ENCODE peak calls at places on chromosomes 4 and X, in seven cellular contexts. X is GM13977, O is tibial artery, T is neural progenitor cell, W is foreskin fibroblast, P is fibroblast of lung, M is GM13976. G is an unnamed sample.

GRCh38 chr4:38621004-38621684 is 42.9 kb upstream of the KLF3 start:
- DNase-seq in X (no peak), O (no peak), T (no peak), W (peak), P (peak), M (no peak), G (no peak)

GRCh38 chrX:30620980-30621716 is 32.1 kb upstream of the GK start:
- DNase-seq in X (no peak), O (peak), T (no peak), W (peak), P (peak), M (no peak), G (no peak)

GRCh38 chr4:176660561-176660960 is 132.2 kb downstream of the VEGFC start:
- DNase-seq in X (no peak), O (no peak), T (peak), W (peak), P (no peak), M (no peak), G (no peak)

GRCh38 chrX:154404625-154405192 is 4.3 kb downstream of the DNASE1L1 start:
- DNase-seq in X (no peak), O (no peak), T (no peak), W (no peak), P (no peak), M (no peak), G (no peak)

GRCh38 chr4:108247511-108248088 is 78.9 kb upstream of the LEF1 start:
- DNase-seq in X (no peak), O (no peak), T (peak), W (no peak), P (no peak), M (no peak), G (no peak)

GRCh38 chr4:143513314-143514211 is at the start of gene SMARCA5:
- DNase-seq in X (peak), O (peak), T (peak), W (peak), P (peak), M (peak), G (peak)

GRCh38 chr4:118034061-118034785 is at the start of gene NDST3:
- DNase-seq in X (peak), O (peak), T (peak), W (peak), P (peak), M (peak), G (peak)

GRCh38 chr4:146957252-146957651 is 11.6 kb upstream of the TTC29 start:
- DNase-seq in X (no peak), O (no peak), T (no peak), W (peak), P (no peak), M (no peak), G (no peak)

GRCh38 chr4:141142423-141142822 is 9.2 kb upstream of the RNF150 start:
- DNase-seq in X (no peak), O (no peak), T (no peak), W (no peak), P (no peak), M (no peak), G (no peak)

GRCh38 chr4:7549866-7550265 is 115.1 kb upstream of the PSAPL1 start:
- DNase-seq in X (no peak), O (no peak), T (no peak), W (no peak), P (no peak), M (no peak), G (no peak)

GRCh38 chr4:79241846-79242245 is 84.0 kb downstream of the NAA11 start:
- DNase-seq in X (no peak), O (no peak), T (peak), W (peak), P (peak), M (no peak), G (no peak)

GRCh38 chrX:31500920-31501319 is 429.1 kb upstream of the FTHL17 start:
- DNase-seq in X (no peak), O (no peak), T (no peak), W (peak), P (peak), M (no peak), G (no peak)

GRCh38 chr4:93031431-93032098 is 727.8 kb downstream of the GRID2 start:
- DNase-seq in X (no peak), O (no peak), T (no peak), W (peak), P (peak), M (no peak), G (no peak)

GRCh38 chrX:38175140-38175539 is 45.5 kb downstream of the SRPX start:
- DNase-seq in X (peak), O (no peak), T (peak), W (peak), P (no peak), M (peak), G (peak)

GRCh38 chrX:54481751-54482150 is 14.3 kb downstream of the FGD1 start:
- DNase-seq in X (no peak), O (no peak), T (no peak), W (no peak), P (no peak), M (no peak), G (no peak)

GRCh38 chr4:151408630-151409469 is at the start of gene FHIP1A:
- DNase-seq in X (peak), O (peak), T (peak), W (peak), P (peak), M (peak), G (peak)

GRCh38 chr4:124018383-124019317 is 622.1 kb downstream of the SPRY1 start:
- DNase-seq in X (peak), O (peak), T (no peak), W (peak), P (peak), M (peak), G (peak)

GRCh38 chr4:112086036-112086434 is 59.2 kb upstream of the FAM241A start:
- DNase-seq in X (no peak), O (no peak), T (no peak), W (no peak), P (no peak), M (no peak), G (no peak)

GRCh38 chrX:22135994-22136684 is 104.0 kb downstream of the PHEX start:
- DNase-seq in X (peak), O (no peak), T (peak), W (peak), P (peak), M (peak), G (peak)

DNA sequence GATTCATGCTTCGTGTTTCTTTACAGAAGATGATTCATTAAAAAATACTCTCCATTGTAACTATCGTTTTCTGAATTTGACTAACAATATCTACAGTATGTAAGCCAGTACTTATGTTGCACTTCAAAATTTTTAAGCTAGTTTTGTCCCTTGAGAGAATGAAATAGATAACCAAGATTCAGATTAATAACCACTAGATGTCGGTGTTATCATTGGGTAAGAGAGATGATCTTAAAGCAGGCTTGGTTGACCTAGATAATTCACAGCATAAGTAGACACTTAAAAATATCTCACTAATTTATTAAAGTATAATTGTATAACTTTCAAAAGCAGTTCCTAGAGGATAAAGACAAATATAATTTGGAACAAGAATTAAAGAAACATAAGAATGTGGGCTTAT is 430.9 kb downstream of the C4orf33 start:
- DNase-seq in X (no peak), O (no peak), T (no peak), W (no peak), P (no peak), M (no peak), G (no peak)
- TF ChIP-seq CTCF in X (no peak), O (no peak), T (peak), W (no peak), P (no peak), M (no peak), G (no peak)

GRCh38 chr4:175246941-175247340 is 328.8 kb downstream of the ADAM29 start:
- DNase-seq in X (no peak), O (no peak), T (no peak), W (peak), P (no peak), M (no peak), G (no peak)
- TF ChIP-seq CTCF in X (no peak), O (no peak), T (no peak), W (no peak), P (no peak), M (no peak), G (no peak)

DNA sequence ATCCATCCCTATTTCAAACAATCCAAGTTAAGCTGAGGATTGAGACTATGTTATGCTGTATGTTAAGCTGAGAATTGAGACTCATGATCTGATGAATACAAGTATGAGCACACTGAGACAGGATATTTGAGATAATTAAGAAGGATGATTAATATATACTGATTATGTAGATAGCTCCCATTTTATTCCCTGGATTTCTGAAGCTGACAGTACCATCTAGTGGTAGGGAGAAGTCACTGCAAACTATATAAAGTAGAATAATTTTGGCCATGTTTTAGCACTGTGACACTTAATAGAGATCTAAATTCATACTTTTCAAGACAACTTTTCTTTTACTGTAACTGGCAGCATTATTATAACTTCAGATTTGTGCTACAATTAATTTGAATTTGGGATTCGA is 63.8 kb upstream of the HPRT1 start:
- DNase-seq in X (no peak), O (no peak), T (peak), W (peak), P (peak), M (peak), G (no peak)
- TF ChIP-seq CTCF in X (peak), O (peak), T (peak), W (peak), P (peak), M (peak), G (peak)

DNA sequence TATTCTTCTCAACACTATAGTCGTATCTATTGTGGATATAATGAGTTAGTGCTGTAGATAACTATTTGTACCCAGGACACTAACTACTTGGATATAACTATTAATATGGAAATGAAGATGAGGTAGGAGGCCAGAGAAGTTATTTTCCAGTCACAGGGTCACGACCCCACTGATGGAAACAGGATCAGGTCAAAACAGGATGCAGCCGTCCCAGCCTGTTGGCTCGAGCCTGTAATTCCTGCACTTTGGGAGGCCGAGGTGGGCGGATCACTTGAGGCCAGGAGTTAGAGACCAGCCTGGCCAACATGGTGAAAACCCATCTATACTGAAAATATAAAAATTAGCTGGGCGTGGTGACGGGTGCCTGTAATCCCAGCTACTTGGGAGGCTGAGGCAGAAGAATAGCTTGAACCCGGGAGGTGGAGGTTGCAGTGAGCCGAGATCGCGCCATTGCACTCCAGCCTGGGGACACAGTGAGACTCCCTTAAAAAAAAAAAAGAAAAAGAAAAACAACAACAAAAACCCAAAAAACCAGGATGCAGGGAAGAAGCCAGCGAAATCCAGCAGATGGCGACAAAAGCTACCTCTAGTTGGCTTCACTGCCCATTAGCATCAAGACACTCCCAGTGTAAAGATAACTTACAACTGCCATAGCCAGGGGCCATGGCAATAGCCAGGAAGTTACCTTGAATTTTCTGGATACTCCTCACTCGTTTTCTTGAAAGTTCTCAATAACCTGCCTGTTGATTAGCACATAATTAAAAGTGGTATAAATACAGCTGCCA is 37.9 kb upstream of the NKAP start:
- DNase-seq in X (peak), O (no peak), T (peak), W (peak), P (peak), M (peak), G (peak)
- TF ChIP-seq CTCF in X (peak), O (no peak), T (peak), W (peak), P (peak), M (peak), G (peak)

GRCh38 chr4:98627883-98628282 is 30.5 kb downstream of the TSPAN5 start:
- DNase-seq in X (no peak), O (no peak), T (no peak), W (peak), P (peak), M (no peak), G (no peak)

GRCh38 chr4:98625399-98625798 is 33.0 kb downstream of the TSPAN5 start:
- DNase-seq in X (no peak), O (no peak), T (no peak), W (peak), P (no peak), M (no peak), G (no peak)

GRCh38 chr4:98625920-98626319 is 32.5 kb downstream of the TSPAN5 start:
- DNase-seq in X (no peak), O (no peak), T (no peak), W (no peak), P (no peak), M (no peak), G (no peak)

GRCh38 chr4:98627477-98627876 is 30.9 kb downstream of the TSPAN5 start:
- DNase-seq in X (no peak), O (no peak), T (no peak), W (no peak), P (peak), M (no peak), G (no peak)

DNA sequence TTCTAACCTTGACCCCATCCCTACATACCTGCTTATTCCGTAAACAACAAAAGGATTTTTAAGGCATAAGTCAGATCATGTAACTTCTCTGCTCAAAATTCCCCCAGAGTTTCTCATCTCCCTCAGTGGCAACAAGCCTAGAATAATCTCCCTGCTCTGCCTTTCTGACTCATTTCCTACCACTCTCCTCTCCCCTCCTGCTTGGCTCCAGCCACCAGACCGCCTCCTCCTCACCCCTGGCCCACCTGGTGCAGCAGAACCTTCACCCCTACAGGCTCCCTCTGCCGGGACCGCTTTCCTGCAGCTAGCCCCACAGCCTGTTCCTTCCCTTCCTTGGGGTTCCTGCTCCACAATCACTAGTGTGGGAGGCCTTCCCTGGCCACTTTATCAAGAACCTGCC is 32.1 kb downstream of the TSPAN5 start:
- DNase-seq in X (no peak), O (no peak), T (no peak), W (peak), P (peak), M (no peak), G (peak)
- TF ChIP-seq CTCF in X (no peak), O (no peak), T (no peak), W (no peak), P (peak), M (no peak), G (no peak)

GRCh38 chr4:130356873-130357272 is 1260.9 kb downstream of the C4orf33 start:
- DNase-seq in X (no peak), O (no peak), T (no peak), W (no peak), P (no peak), M (no peak), G (no peak)

GRCh38 chr4:130361616-130362015 is 1265.7 kb downstream of the C4orf33 start:
- DNase-seq in X (no peak), O (no peak), T (no peak), W (no peak), P (no peak), M (no peak), G (no peak)

DNA sequence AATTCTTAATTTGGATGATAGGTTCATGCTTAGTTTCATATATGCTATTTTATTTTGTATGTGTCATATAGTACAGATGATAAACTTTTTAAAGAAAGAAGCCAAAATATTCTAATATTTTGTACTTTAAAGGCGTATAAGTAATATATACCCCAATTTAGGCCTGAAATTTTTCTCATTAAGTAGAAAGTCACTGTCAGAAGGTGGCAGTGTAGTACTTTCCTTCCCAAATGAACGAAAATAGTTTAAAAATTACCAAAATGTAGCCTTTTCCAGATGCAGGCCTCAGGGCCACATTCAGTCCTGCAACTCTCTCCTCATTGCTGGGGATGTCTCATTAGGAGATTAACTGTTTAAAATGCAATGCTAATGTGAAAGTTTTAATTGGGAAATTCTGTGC is 1263.6 kb downstream of the C4orf33 start:
- DNase-seq in X (no peak), O (no peak), T (peak), W (peak), P (peak), M (no peak), G (no peak)
- TF ChIP-seq CTCF in X (peak), O (no peak), T (peak), W (peak), P (peak), M (no peak), G (no peak)

GRCh38 chrX:110212299-110212698 is 105.6 kb downstream of the AMMECR1 start:
- DNase-seq in X (no peak), O (no peak), T (no peak), W (no peak), P (no peak), M (no peak), G (no peak)
- TF ChIP-seq CTCF in X (no peak), O (no peak), T (peak), W (no peak), P (peak), M (no peak), G (no peak)

GRCh38 chrX:101530944-101531343 is 19.4 kb upstream of the ARMCX1 start:
- DNase-seq in X (no peak), O (no peak), T (no peak), W (no peak), P (no peak), M (no peak), G (no peak)
- TF ChIP-seq CTCF in X (no peak), O (no peak), T (no peak), W (no peak), P (no peak), M (no peak), G (no peak)

GRCh38 chrX:56766554-56767412 is 37.7 kb downstream of the NBDY start:
- DNase-seq in X (peak), O (no peak), T (no peak), W (peak), P (no peak), M (peak), G (no peak)
- TF ChIP-seq CTCF in X (no peak), O (no peak), T (no peak), W (no peak), P (no peak), M (no peak), G (no peak)